ENCODE peak calls at places on chromosome 18, in five cellular contexts. U, Y, P, Q and M are unnamed samples.

GRCh38 chr18:22493940-22494339 is 76.2 kb upstream of the CTAGE1 start:
- DNase-seq in P (no peak), Q (no peak), U (no peak), Y (no peak), M (no peak)

GRCh38 chr18:21742323-21742687 is 1.7 kb downstream of the MIB1 start:
- DNase-seq in P (no peak), Y (peak), U (no peak), Q (no peak), M (no peak)

GRCh38 chr18:26429535-26429934 is 118.8 kb downstream of the KCTD1 start:
- DNase-seq in Q (peak), U (no peak), P (peak), Y (peak), M (no peak)

GRCh38 chr18:33914399-33914798 is 310.3 kb downstream of the NOL4 start:
- DNase-seq in P (peak), U (no peak), Y (no peak), Q (peak), M (no peak)

GRCh38 chr18:79988079-79988924 is at the start of gene TXNL4A:
- DNase-seq in U (peak), P (peak), Q (peak), Y (no peak), M (peak)

GRCh38 chr18:48613589-48613988 is 74.8 kb downstream of the CTIF start:
- DNase-seq in Y (no peak), Q (no peak), U (no peak), P (no peak), M (no peak)

GRCh38 chr18:25726278-25726677 is 364.1 kb downstream of the SS18 start:
- DNase-seq in P (peak), Q (peak), U (no peak), Y (no peak), M (no peak)

GRCh38 chr18:67818432-67818831 is 301.9 kb upstream of the DSEL start:
- DNase-seq in U (no peak), P (no peak), Q (no peak), Y (no peak), M (no peak)

GRCh38 chr18:72866901-72867701 is 686 bp downstream of the NETO1 start:
- DNase-seq in P (no peak), Q (peak), Y (no peak), U (no peak), M (no peak)

GRCh38 chr18:55880617-55881016 is 292.6 kb upstream of the TCF4 start:
- DNase-seq in Y (no peak), U (no peak), P (no peak), Q (no peak), M (no peak)

GRCh38 chr18:6054443-6054842 is 159.1 kb upstream of the TMEM200C start:
- DNase-seq in P (no peak), Y (no peak), Q (no peak), U (no peak), M (no peak)

GRCh38 chr18:7618821-7619410 is 51.8 kb downstream of the PTPRM start:
- DNase-seq in Q (peak), U (no peak), Y (no peak), P (no peak), M (no peak)

GRCh38 chr18:80173060-80173459 is 64.0 kb downstream of the ADNP2 start:
- DNase-seq in Y (no peak), Q (no peak), P (no peak), U (no peak), M (no peak)

GRCh38 chr18:60649816-60650215 is 277.2 kb upstream of the MC4R start:
- DNase-seq in P (no peak), Y (no peak), Q (no peak), U (no peak), M (no peak)